ENCODE peak calls at places on chromosome 17, in four cellular contexts. P is lower leg skin, T is adrenal gland, O is uterus. Z is an unnamed sample.

GRCh38 chr17:51152766-51153209 is 571 bp upstream of the NME1 start:
- DNase-seq in P (no peak), O (no peak), T (no peak), Z (no peak)

GRCh38 chr17:80034654-80034976 is 1.1 kb downstream of the TBC1D16 start:
- DNase-seq in O (no peak), P (no peak), T (no peak), Z (no peak)

GRCh38 chr17:18994626-18995025 is 9.9 kb downstream of the FAM83G start:
- DNase-seq in O (no peak), T (no peak), P (no peak), Z (no peak)

GRCh38 chr17:34872640-34873039 is 88.6 kb downstream of the CCT6B start:
- DNase-seq in T (no peak), O (no peak), P (no peak), Z (no peak)

GRCh38 chr17:2929881-2930533 is 133.4 kb downstream of the OR1D5 start:
- DNase-seq in P (no peak), T (no peak), O (no peak), Z (no peak)

GRCh38 chr17:41688641-41689496 is at the start of gene EIF1:
- DNase-seq in O (peak; percentile 100), T (peak; percentile 100), P (peak; percentile 100), Z (peak; percentile 99)

GRCh38 chr17:76481091-76481655 is 13.8 kb downstream of the AANAT start:
- DNase-seq in O (no peak), T (peak; percentile 59), P (no peak), Z (no peak)

GRCh38 chr17:50524838-50525237 is 7.7 kb upstream of the EPN3 start:
- DNase-seq in P (no peak), O (no peak), T (no peak), Z (no peak)

GRCh38 chr17:61294777-61295176 is 104.9 kb upstream of the TBX2 start:
- DNase-seq in P (no peak), T (no peak), O (no peak), Z (no peak)

GRCh38 chr17:57530026-57530425 is 215.1 kb downstream of the CCDC182 start:
- DNase-seq in T (no peak), P (no peak), O (no peak), Z (no peak)
- TF ChIP-seq CTCF in T (no peak), P (no peak), O (no peak), Z (no peak)

GRCh38 chr17:17767096-17767470 is 69.7 kb downstream of the SREBF1 start:
- DNase-seq in T (no peak), P (no peak), O (no peak), Z (peak; percentile 50)

GRCh38 chr17:17763734-17764133 is 73.1 kb downstream of the SREBF1 start:
- DNase-seq in O (no peak), P (no peak), T (no peak), Z (no peak)

GRCh38 chr17:17766351-17767095 is 70.3 kb downstream of the SREBF1 start:
- DNase-seq in T (no peak), O (no peak), P (no peak), Z (no peak)

GRCh38 chr17:17765921-17766320 is 70.9 kb downstream of the SREBF1 start:
- DNase-seq in O (no peak), T (no peak), P (no peak), Z (no peak)

GRCh38 chr17:17765359-17765758 is 71.4 kb downstream of the SREBF1 start:
- DNase-seq in O (no peak), T (no peak), P (no peak), Z (no peak)
- H3K4me3 ChIP-seq in O (no peak overlapping the region), T (no peak overlapping the region), P (no peak overlapping the region), Z (no peak overlapping the region)

GRCh38 chr17:78529871-78530670 is 47.1 kb downstream of the DNAH17 start:
- DNase-seq in T (peak; percentile 13), P (no peak), O (no peak), Z (no peak)
- TF ChIP-seq CTCF in T (no peak), P (no peak), O (no peak), Z (no peak)

GRCh38 chr17:39772987-39773664 is 35.4 kb downstream of the GRB7 start:
- DNase-seq in O (no peak), T (no peak), P (no peak), Z (no peak)

GRCh38 chr17:39775075-39775474 is 37.3 kb downstream of the GRB7 start:
- DNase-seq in O (no peak), P (no peak), T (no peak), Z (no peak)

GRCh38 chr17:39774043-39774442 is 36.3 kb downstream of the GRB7 start:
- DNase-seq in T (no peak), P (no peak), O (no peak), Z (no peak)

GRCh38 chr17:39769974-39770587 is 32.3 kb downstream of the GRB7 start:
- DNase-seq in T (no peak), O (no peak), P (no peak), Z (peak; percentile 43)

DNA sequence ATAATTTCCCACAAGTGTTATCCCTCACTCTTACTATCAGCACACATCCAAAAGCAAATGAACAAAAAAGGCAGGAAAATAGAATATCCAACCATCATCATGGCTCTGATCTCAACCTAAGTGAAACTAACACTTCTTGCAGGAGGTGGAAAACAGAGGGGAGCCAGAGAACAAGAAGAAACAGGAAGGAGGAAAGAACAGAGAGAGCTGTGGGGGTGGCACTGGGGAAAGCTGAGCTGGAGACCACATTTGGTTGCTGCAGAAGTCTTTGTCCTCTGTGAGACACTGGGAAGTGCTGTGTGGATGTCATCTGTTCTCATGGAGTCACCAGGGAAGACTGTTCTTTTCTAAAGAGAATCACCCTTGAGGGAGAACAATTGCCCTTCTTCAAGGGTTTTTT is 34.7 kb downstream of the GRB7 start:
- DNase-seq in P (no peak), T (no peak), O (no peak), Z (no peak)
- H3K4me3 ChIP-seq in P (no peak overlapping the region), T (no peak overlapping the region), O (no peak overlapping the region), Z (no peak overlapping the region)

DNA sequence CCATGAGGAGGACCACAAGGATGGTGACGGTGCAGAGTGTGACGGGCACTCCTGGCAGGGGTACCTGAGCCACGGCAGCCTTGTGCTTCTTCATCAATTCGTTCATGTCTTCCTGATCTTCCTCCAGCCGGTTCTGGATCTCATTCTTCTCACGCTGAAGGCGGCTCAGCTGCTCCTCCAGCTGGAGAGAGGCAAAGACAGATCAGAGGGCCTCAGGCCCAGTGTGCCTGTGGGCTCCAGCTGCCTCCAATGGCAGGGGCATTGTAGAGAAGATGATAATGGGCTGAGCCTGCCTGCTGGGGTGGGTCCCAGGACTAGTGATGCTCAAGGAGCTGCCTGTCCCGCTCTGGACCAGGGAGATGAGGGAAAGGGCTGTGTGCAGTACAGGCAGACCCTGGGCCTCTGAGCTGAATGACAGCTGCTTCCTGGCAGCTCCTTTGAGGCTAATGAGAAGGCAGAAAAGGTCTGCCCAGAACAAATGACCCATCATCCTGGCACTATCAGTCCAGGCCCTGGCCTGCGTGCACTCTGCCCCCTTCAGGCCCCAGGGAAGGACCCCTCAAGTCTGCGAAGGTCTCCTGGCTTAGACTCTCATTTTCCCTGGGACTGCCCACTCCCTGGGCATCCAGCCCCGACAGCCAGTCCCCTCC is 47.9 kb downstream of the PIPOX start:
- DNase-seq in O (no peak), P (no peak), T (no peak), Z (no peak)
- TF ChIP-seq CTCF in O (no peak), P (no peak), T (no peak), Z (no peak)